ENCODE peak calls at places on chromosomes 4 and X, in ten cellular contexts. S is spleen, V is PC-3, I is left lung, P is neuronal stem cell, R is heart left ventricle, C is ovary, N is left ventricle myocardium inferior, D is fibroblast of lung, T is adrenal gland. Q is an unnamed sample. For H3K4me1, the result is how much of the 10 kb centered on the place peaks cover.

GRCh38 chrX:108168961-108169740 is 77.6 kb downstream of the ATG4A start:
- DNase-seq in S (no peak), V (no peak), I (no peak), P (no peak), R (no peak), C (no peak), N (no peak), D (no peak), T (no peak), Q (no peak)

GRCh38 chr4:174152717-174153466 is 130.6 kb downstream of the FBXO8 start:
- DNase-seq in S (no peak), V (no peak), I (no peak), P (peak), R (no peak), C (no peak), N (no peak), D (no peak), T (no peak), Q (no peak)

GRCh38 chr4:19486400-19486799 is 765.3 kb upstream of the SLIT2 start:
- DNase-seq in S (no peak), V (peak), I (no peak), P (no peak), R (no peak), C (no peak), N (no peak), D (no peak), T (no peak), Q (no peak)

GRCh38 chr4:88702780-88703179 is 5.2 kb upstream of the NAP1L5 start:
- DNase-seq in S (no peak), V (no peak), I (no peak), P (no peak), R (no peak), C (no peak), N (no peak), D (no peak), T (no peak), Q (no peak)

GRCh38 chr4:37597019-37597418 is 89.2 kb downstream of the RELL1 start:
- DNase-seq in S (no peak), V (no peak), I (no peak), P (no peak), R (no peak), C (no peak), N (no peak), D (peak), T (no peak), Q (no peak)

GRCh38 chr4:54254116-54254914 is 25.2 kb downstream of the PDGFRA start:
- DNase-seq in S (no peak), V (no peak), I (no peak), P (no peak), R (no peak), C (no peak), N (no peak), D (peak), T (no peak), Q (no peak)

GRCh38 chrX:136063340-136064079 is 78.3 kb downstream of the SLC9A6 start:
- DNase-seq in S (no peak), V (peak), I (no peak), P (no peak), R (no peak), C (no peak), N (no peak), D (no peak), T (no peak), Q (peak)

GRCh38 chr4:68904786-68905185 is 46.8 kb downstream of the UGT2A3 start:
- DNase-seq in S (no peak), V (peak), I (no peak), P (no peak), R (no peak), C (no peak), N (no peak), D (no peak), T (no peak), Q (no peak)

GRCh38 chr4:74041418-74041817 is 2.9 kb upstream of the CXCL3 start:
- DNase-seq in S (no peak), V (no peak), I (no peak), P (no peak), R (no peak), C (no peak), N (no peak), D (no peak), T (no peak), Q (no peak)

GRCh38 chrX:69126642-69127041 is 38.6 kb downstream of the PJA1 start:
- DNase-seq in S (no peak), V (no peak), I (no peak), P (no peak), R (no peak), C (no peak), N (no peak), D (no peak), T (no peak), Q (no peak)

GRCh38 chr4:119284876-119285611 is 36.9 kb downstream of the FABP2 start:
- DNase-seq in S (no peak), V (peak), I (no peak), P (no peak), R (no peak), C (no peak), N (no peak), D (peak), T (no peak), Q (no peak)

GRCh38 chr4:8050555-8051206 is 107.9 kb downstream of the ABLIM2 start:
- DNase-seq in S (no peak), V (no peak), I (no peak), P (no peak), R (peak), C (peak), N (peak), D (peak), T (peak), Q (peak)

GRCh38 chrX:55057691-55058249 is 17.1 kb upstream of the PAGE2B start:
- DNase-seq in S (no peak), V (peak), I (no peak), P (peak), R (no peak), C (no peak), N (no peak), D (peak), T (peak), Q (peak)

GRCh38 chrX:124033821-124034220 is 72.3 kb downstream of the STAG2 start:
- DNase-seq in S (no peak), V (peak), I (no peak), P (no peak), R (no peak), C (no peak), N (no peak), D (peak), T (no peak), Q (no peak)

GRCh38 chrX:118496763-118497079 is 1.1 kb downstream of the DOCK11 start:
- DNase-seq in S (no peak), V (no peak), I (no peak), P (no peak), R (no peak), C (no peak), N (no peak), D (no peak), T (no peak), Q (no peak)

GRCh38 chrX:107565916-107566602 is 62.3 kb upstream of the PRPS1 start:
- DNase-seq in S (no peak), V (peak), I (no peak), P (peak), R (no peak), C (no peak), N (no peak), D (peak), T (no peak), Q (no peak)

GRCh38 chrX:2691543-2692220 is 587 bp downstream of the CD99 start:
- DNase-seq in S (peak), V (peak), I (peak), P (no peak), R (peak), C (peak), N (peak), D (peak), T (no peak), Q (peak)

GRCh38 chrX:114152130-114152529 is 431.8 kb upstream of the HTR2C start:
- DNase-seq in S (no peak), V (peak), I (no peak), P (no peak), R (no peak), C (no peak), N (no peak), D (peak), T (no peak), Q (no peak)

GRCh38 chr4:71222661-71223060 is 116.2 kb upstream of the SLC4A4 start:
- DNase-seq in S (no peak), V (no peak), I (no peak), P (no peak), R (no peak), C (no peak), N (no peak), D (peak), T (no peak), Q (no peak)

GRCh38 chr4:142365386-142365785 is 480.7 kb downstream of the INPP4B start:
- DNase-seq in S (no peak), V (no peak), I (no peak), P (no peak), R (no peak), C (no peak), N (no peak), D (peak), T (no peak), Q (no peak)

GRCh38 chr4:55125087-55125721 is at the start of gene KDR:
- DNase-seq in S (no peak), V (peak), I (peak), P (peak), R (peak), C (no peak), N (peak), D (peak), T (peak), Q (peak)

GRCh38 chrX:87702795-87703194 is 185.2 kb downstream of the KLHL4 start:
- DNase-seq in S (no peak), V (peak), I (no peak), P (no peak), R (no peak), C (no peak), N (no peak), D (peak), T (no peak), Q (no peak)

GRCh38 chr4:156971168-156971601 is 414 bp downstream of the PDGFC start:
- DNase-seq in S (peak), V (no peak), I (no peak), P (no peak), R (no peak), C (peak), N (peak), D (no peak), T (peak), Q (peak)

GRCh38 chr4:110510955-110511544 is 35.1 kb downstream of the ENPEP start:
- DNase-seq in S (no peak), V (peak), I (no peak), P (peak), R (no peak), C (no peak), N (no peak), D (peak), T (no peak), Q (no peak)

GRCh38 chr4:176404591-176404990 is 84.8 kb downstream of the SPCS3 start:
- DNase-seq in S (no peak), V (peak), I (no peak), P (no peak), R (no peak), C (no peak), N (no peak), D (peak), T (no peak), Q (no peak)

GRCh38 chr4:106546380-106546779 is 177.8 kb upstream of the GIMD1 start:
- DNase-seq in S (no peak), V (no peak), I (no peak), P (no peak), R (no peak), C (no peak), N (no peak), D (no peak), T (no peak), Q (no peak)

GRCh38 chrX:150164971-150165605 is 198.0 kb upstream of the MAMLD1 start:
- DNase-seq in S (no peak), V (no peak), I (no peak), P (no peak), R (no peak), C (no peak), N (no peak), D (no peak), T (no peak), Q (no peak)

GRCh38 chr4:174365018-174365587 is 81.4 kb downstream of the CEP44 start:
- DNase-seq in S (no peak), V (peak), I (no peak), P (peak), R (no peak), C (no peak), N (no peak), D (peak), T (peak), Q (no peak)

GRCh38 chrX:45505214-45505613 is 304.5 kb upstream of the DIPK2B start:
- DNase-seq in S (no peak), V (peak), I (no peak), P (no peak), R (no peak), C (no peak), N (no peak), D (peak), T (no peak), Q (no peak)

GRCh38 chr4:47383829-47384427 is 79.6 kb downstream of the COMMD8 start:
- DNase-seq in S (no peak), V (peak), I (no peak), P (peak), R (no peak), C (no peak), N (no peak), D (peak), T (no peak), Q (no peak)

GRCh38 chrX:84205276-84205675 is 17.3 kb upstream of the RPS6KA6 start:
- DNase-seq in S (no peak), V (no peak), I (no peak), P (no peak), R (no peak), C (no peak), N (no peak), D (no peak), T (no peak), Q (no peak)

DNA sequence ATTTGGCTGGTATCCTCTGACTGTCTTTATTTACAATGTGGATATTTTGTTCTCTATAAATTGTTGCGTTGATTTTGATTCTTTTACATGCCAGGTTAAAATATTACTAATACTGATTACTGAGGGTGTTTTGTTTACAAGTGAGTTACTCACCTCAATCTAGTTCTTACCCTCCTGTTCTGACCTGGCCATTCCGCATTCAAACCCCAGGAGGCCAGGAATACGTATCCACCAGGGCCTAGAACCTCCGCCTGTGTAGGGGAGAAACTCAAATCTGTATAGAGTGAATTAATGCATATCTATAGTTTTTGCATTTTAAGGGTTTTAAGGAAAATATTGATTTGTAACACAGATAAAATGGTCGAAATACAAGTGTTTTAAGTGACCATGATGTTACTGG is 2.6 kb upstream of the ZFP42 start:
- DNase-seq in S (no peak), V (peak), I (no peak), P (no peak), R (no peak), C (no peak), N (no peak), D (no peak), T (no peak), Q (no peak)
- H3K27ac ChIP-seq in S (no peak), V (no peak), I (no peak), P (no peak), R (no peak), C (no peak), N (no peak), D (no peak), T (no peak), Q (no peak)

GRCh38 chr4:137124278-137124932 is 407.9 kb downstream of the PCDH18 start:
- DNase-seq in S (no peak), V (peak), I (no peak), P (peak), R (no peak), C (no peak), N (no peak), D (peak), T (no peak), Q (peak)
- H3K4me3 ChIP-seq in S (no peak), V (peak), I (peak), P (no peak), R (no peak), C (peak), N (peak), D (peak), T (no peak), Q (peak)

GRCh38 chr4:39044364-39044946 is 12.2 kb upstream of the TMEM156 start:
- DNase-seq in S (peak), V (peak), I (peak), P (peak), R (peak), C (peak), N (peak), D (peak), T (peak), Q (peak)

GRCh38 chr4:39044947-39045734 is 12.9 kb upstream of the TMEM156 start:
- DNase-seq in S (peak), V (no peak), I (no peak), P (peak), R (no peak), C (peak), N (peak), D (no peak), T (peak), Q (peak)

GRCh38 chr4:39046243-39046642 is 14.0 kb upstream of the TMEM156 start:
- DNase-seq in S (peak), V (peak), I (no peak), P (no peak), R (no peak), C (no peak), N (no peak), D (peak), T (peak), Q (no peak)

GRCh38 chr4:39047691-39048090 is 14.3 kb upstream of the KLHL5 start:
- DNase-seq in S (no peak), V (peak), I (no peak), P (no peak), R (no peak), C (no peak), N (no peak), D (no peak), T (no peak), Q (no peak)

GRCh38 chr4:39045791-39046221 is 13.6 kb upstream of the TMEM156 start:
- DNase-seq in S (no peak), V (peak), I (no peak), P (no peak), R (no peak), C (no peak), N (no peak), D (no peak), T (no peak), Q (no peak)
- H3K4me1 ChIP-seq in S (under half), V (under half), I (half or more), P (under half), R (under half), C (under half), N (half or more), D (under half), T (under half), Q (half or more)

DNA sequence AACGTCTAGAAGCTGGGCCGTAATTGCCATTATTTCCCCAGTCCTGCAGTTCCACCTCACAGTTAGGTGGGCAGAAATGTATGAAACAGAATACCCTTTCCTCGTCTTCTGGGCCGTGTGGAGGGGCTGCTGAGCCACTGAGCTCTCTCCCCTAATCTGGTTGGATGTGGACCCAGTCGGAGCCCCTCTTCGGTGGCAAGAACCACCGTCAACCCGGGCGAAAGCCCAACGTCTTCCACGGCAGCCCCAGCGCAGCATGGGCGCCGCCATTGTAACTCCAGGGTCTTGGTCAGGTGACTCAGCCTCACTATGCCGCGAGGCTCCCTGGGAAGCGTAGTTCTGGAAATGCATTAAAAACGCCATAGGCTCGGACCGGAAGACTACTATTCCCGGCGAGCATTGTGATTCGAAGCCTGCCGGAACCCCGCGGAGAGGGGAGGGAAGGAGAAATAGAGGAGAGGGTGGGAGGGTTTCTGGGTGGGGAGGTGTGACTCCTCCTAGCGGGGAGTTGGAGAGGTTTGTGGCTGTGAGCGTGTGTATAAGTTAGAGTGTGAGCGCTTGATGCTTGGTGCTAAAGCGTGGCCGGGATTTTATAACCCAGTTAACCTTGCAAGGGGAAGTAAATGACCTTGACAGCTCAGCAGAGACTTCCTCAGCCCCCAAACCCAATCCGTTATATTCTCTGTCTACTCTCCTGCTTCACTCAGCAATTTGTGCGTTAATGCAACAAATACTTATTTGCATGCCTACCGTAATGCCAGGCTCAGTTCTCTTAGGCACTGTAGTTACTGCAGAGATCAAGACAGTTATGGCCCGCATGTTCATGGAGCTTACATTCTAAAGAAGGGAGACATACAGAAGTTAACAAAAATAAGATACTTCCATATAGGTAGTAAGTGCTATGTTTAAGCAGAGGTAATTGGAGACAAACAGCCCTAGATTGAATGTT is at the start of gene GATB:
- DNase-seq in S (peak), V (peak), I (peak), P (peak), R (peak), C (peak), N (peak), D (peak), T (peak), Q (peak)
- H3K27ac ChIP-seq in S (peak), V (peak), I (no peak), P (no peak), R (peak), C (no peak), N (peak), D (peak), T (no peak), Q (peak)

DNA sequence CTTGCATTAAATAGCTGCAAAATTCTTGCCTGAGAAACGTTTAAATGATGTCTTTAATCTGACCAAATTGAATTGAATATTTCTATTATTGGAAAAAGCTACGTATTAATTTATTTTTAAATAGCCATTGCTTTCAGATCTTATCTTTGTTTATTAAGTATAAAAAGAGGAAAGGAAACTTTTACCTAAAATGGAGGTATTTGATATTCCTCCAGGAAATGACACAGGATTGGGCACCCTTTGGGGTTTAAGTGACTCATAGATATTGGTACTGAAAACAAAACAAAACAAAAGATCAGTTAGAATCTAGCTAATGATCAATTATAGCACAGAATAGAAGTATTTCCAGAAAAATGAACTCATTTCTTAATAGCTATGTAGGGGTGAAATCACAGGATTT is 34.1 kb downstream of the PLS3 start:
- DNase-seq in S (no peak), V (no peak), I (no peak), P (no peak), R (no peak), C (no peak), N (no peak), D (peak), T (no peak), Q (no peak)
- H3K4me3 ChIP-seq in S (no peak), V (peak), I (peak), P (peak), R (no peak), C (peak), N (peak), D (peak), T (no peak), Q (peak)

DNA sequence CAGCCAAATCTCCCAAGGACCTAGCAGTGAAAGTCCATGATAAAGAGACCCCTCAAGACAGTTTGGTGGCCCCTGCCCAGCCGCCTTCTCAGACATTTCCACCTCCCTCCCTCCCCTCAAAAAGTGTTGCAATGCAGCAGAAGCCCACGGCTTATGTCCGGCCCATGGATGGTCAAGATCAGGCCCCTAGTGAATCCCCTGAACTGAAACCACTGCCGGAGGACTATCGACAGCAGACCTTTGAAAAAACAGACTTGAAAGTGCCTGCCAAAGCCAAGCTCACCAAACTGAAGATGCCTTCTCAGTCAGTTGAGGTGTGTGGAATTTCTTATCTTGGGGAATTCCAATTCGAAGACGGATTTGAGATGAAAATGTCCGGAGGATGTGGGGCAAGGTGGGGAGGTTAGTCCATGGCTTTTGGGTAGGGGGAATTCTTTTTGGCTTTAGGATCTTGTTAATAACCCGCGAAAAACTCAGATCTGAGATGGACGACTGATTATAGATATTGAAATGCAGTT is 112.5 kb downstream of the AFF1 start:
- DNase-seq in S (no peak), V (no peak), I (no peak), P (no peak), R (no peak), C (no peak), N (no peak), D (no peak), T (no peak), Q (no peak)
- H3K4me1 ChIP-seq in S (under half), V (under half), I (half or more), P (under half), R (under half), C (under half), N (half or more), D (under half), T (under half), Q (under half)

GRCh38 chrX:20315140-20315539 is 48.4 kb upstream of the RPS6KA3 start:
- DNase-seq in S (no peak), V (no peak), I (no peak), P (no peak), R (no peak), C (no peak), N (no peak), D (no peak), T (no peak), Q (no peak)
- H3K27ac ChIP-seq in S (no peak), V (no peak), I (no peak), P (no peak), R (no peak), C (no peak), N (no peak), D (no peak), T (no peak), Q (no peak)

Q was measured in heart right ventricle.